ENCODE peak calls at places on chromosomes 13 and 19, in seven cellular contexts. L is fibroblast of gingiva; K is HuH-7; R is A549; X is activated T-cell treated with anti-CD3 and anti-CD28 coated beads, Interleukin-2, amount 50 U/mL, for 72 hours; E is H7; S is NCI-H345. T is an unnamed sample.

GRCh38 chr19:44740351-44740824 is 8.1 kb upstream of the BCL3 start:
- DNase-seq in L (no peak), K (no peak), R (peak; percentile 88), X (no peak), E (peak; percentile 69), S (no peak), T (no peak)

GRCh38 chr13:99133230-99133629 is 67.4 kb upstream of the UBAC2 start:
- DNase-seq in L (no peak), K (no peak), R (no peak), X (no peak), E (no peak), S (no peak), T (no peak)

GRCh38 chr13:28326081-28326480 is 168.8 kb downstream of the FLT1 start:
- DNase-seq in L (no peak), K (no peak), R (no peak), X (no peak), E (no peak), S (no peak), T (no peak)

GRCh38 chr13:66927562-66927961 is 302.6 kb downstream of the PCDH9 start:
- DNase-seq in L (no peak), K (no peak), R (no peak), X (no peak), E (no peak), S (no peak), T (no peak)

GRCh38 chr19:1067341-1068103 is 555 bp downstream of the ARHGAP45 start:
- DNase-seq in L (no peak), K (no peak), R (no peak), X (peak; percentile 80), E (no peak), S (no peak), T (no peak)

GRCh38 chr19:29259153-29259552 is 46.2 kb upstream of the UQCRFS1 start:
- DNase-seq in L (no peak), K (peak; percentile 28), R (peak; percentile 51), X (no peak), E (peak; percentile 67), S (peak; percentile 20), T (no peak)

GRCh38 chr13:80955487-80955886 is 614.6 kb upstream of the SPRY2 start:
- DNase-seq in L (no peak), K (no peak), R (no peak), X (no peak), E (no peak), S (no peak), T (no peak)

GRCh38 chr13:46855166-46855565 is 41.7 kb downstream of the HTR2A start:
- DNase-seq in L (no peak), K (no peak), R (no peak), X (no peak), E (no peak), S (no peak), T (no peak)

GRCh38 chr13:59477011-59477410 is 686.7 kb downstream of the DIAPH3 start:
- DNase-seq in L (no peak), K (no peak), R (peak; percentile 6), X (no peak), E (peak; percentile 28), S (no peak), T (no peak)

GRCh38 chr13:31860002-31860401 is 120.7 kb downstream of the RXFP2 start:
- DNase-seq in L (no peak), K (no peak), R (no peak), X (no peak), E (no peak), S (no peak), T (no peak)

GRCh38 chr19:35995655-35995993 is 636 bp downstream of the SDHAF1 start:
- DNase-seq in L (peak; percentile 29), K (peak; percentile 75), R (peak; percentile 69), X (peak; percentile 58), E (peak; percentile 93), S (peak; percentile 59), T (peak; percentile 90)